ENCODE peak calls at places on chromosomes 7 and 10, in eight cellular contexts. Y, M, S, O, L, I, H and P are unnamed samples. For H3K27me3, the result is how much of the 10 kb centered on the place peaks cover.

GRCh38 chr10:46523881-46524470 is 32.5 kb downstream of the GPRIN2 start:
- DNase-seq in H (no peak), M (no peak), I (no peak), S (peak), Y (peak), O (peak), L (peak), P (no peak)

GRCh38 chr10:44439436-44439835 is 54.5 kb upstream of the CXCL12 start:
- DNase-seq in I (no peak), S (no peak), O (no peak), M (no peak), H (no peak), L (no peak), Y (no peak), P (no peak)

GRCh38 chr10:3853547-3853989 is 68.6 kb upstream of the KLF6 start:
- DNase-seq in L (peak), S (peak), Y (no peak), M (no peak), O (peak), H (no peak), I (peak), P (no peak)

GRCh38 chr7:106057962-106058901 is 53.9 kb downstream of the SYPL1 start:
- DNase-seq in H (no peak), I (no peak), O (no peak), L (no peak), S (peak), M (no peak), Y (peak), P (peak)

GRCh38 chr10:96691761-96692160 is 28.6 kb downstream of the PIK3AP1 start:
- DNase-seq in O (no peak), S (no peak), I (no peak), H (no peak), L (no peak), M (no peak), Y (no peak), P (no peak)

GRCh38 chr7:137992738-137993394 is 9.0 kb downstream of the CREB3L2 start:
- DNase-seq in L (peak), H (no peak), I (peak), Y (peak), O (peak), S (no peak), M (no peak), P (no peak)

GRCh38 chr7:157612664-157613561 is 276.1 kb downstream of the DNAJB6 start:
- DNase-seq in M (peak), O (peak), Y (no peak), H (peak), S (peak), I (peak), L (peak), P (peak)

GRCh38 chr10:109966961-109967738 is 40.6 kb upstream of the ADD3 start:
- DNase-seq in L (peak), O (peak), I (peak), Y (peak), M (peak), S (no peak), H (no peak), P (peak)

GRCh38 chr7:138006106-138006505 is 4.2 kb upstream of the CREB3L2 start:
- DNase-seq in M (no peak), O (no peak), L (no peak), H (no peak), I (no peak), S (no peak), Y (peak), P (no peak)

GRCh38 chr7:47087866-47088265 is 494.0 kb downstream of the TNS3 start:
- DNase-seq in L (no peak), S (no peak), M (no peak), O (no peak), Y (peak), H (no peak), I (no peak), P (no peak)

GRCh38 chr10:22442063-22442462 is 96.8 kb downstream of the SPAG6 start:
- DNase-seq in H (no peak), S (no peak), M (no peak), O (no peak), L (no peak), Y (no peak), I (no peak), P (no peak)

GRCh38 chr10:44587488-44588140 is 202.7 kb upstream of the CXCL12 start:
- DNase-seq in M (no peak), Y (no peak), H (no peak), L (no peak), I (no peak), S (no peak), O (no peak), P (no peak)

GRCh38 chr7:127396184-127396583 is 3.7 kb upstream of the ZNF800 start:
- DNase-seq in M (peak), L (no peak), S (no peak), Y (peak), H (no peak), O (peak), I (peak), P (peak)

GRCh38 chr7:29113384-29114102 is 32.8 kb downstream of the CPVL start:
- DNase-seq in O (no peak), L (peak), I (peak), Y (peak), M (peak), S (no peak), H (no peak), P (peak)

GRCh38 chr7:130363156-130363847 is 17.0 kb upstream of the CPA1 start:
- DNase-seq in L (peak), Y (peak), H (no peak), S (no peak), O (no peak), M (no peak), I (no peak), P (peak)

GRCh38 chr10:63553473-63553872 is 32.3 kb downstream of the REEP3 start:
- DNase-seq in M (no peak), O (no peak), S (no peak), L (no peak), I (no peak), H (no peak), Y (peak), P (no peak)

GRCh38 chr7:140398821-140399220 is 491 bp upstream of the SLC37A3 start:
- DNase-seq in I (no peak), S (no peak), H (no peak), Y (no peak), L (no peak), M (no peak), O (no peak), P (no peak)
- H3K4me3 ChIP-seq in I (no peak), S (peak), H (no peak), Y (peak), L (no peak), M (no peak), O (no peak), P (no peak)

GRCh38 chr7:151761256-151761655 is 115.7 kb downstream of the PRKAG2 start:
- DNase-seq in M (no peak), L (no peak), I (peak), S (no peak), O (no peak), Y (no peak), H (no peak), P (no peak)

GRCh38 chr7:151762501-151763245 is 114.2 kb downstream of the PRKAG2 start:
- DNase-seq in O (no peak), S (no peak), M (no peak), H (no peak), Y (no peak), I (no peak), L (no peak), P (no peak)

GRCh38 chr7:151761957-151762356 is 115.0 kb downstream of the PRKAG2 start:
- DNase-seq in I (no peak), O (no peak), Y (no peak), S (no peak), L (no peak), M (no peak), H (no peak), P (no peak)

GRCh38 chr7:151764056-151764920 is 112.6 kb downstream of the PRKAG2 start:
- DNase-seq in H (no peak), Y (no peak), M (no peak), I (no peak), L (no peak), S (no peak), O (no peak), P (no peak)

DNA sequence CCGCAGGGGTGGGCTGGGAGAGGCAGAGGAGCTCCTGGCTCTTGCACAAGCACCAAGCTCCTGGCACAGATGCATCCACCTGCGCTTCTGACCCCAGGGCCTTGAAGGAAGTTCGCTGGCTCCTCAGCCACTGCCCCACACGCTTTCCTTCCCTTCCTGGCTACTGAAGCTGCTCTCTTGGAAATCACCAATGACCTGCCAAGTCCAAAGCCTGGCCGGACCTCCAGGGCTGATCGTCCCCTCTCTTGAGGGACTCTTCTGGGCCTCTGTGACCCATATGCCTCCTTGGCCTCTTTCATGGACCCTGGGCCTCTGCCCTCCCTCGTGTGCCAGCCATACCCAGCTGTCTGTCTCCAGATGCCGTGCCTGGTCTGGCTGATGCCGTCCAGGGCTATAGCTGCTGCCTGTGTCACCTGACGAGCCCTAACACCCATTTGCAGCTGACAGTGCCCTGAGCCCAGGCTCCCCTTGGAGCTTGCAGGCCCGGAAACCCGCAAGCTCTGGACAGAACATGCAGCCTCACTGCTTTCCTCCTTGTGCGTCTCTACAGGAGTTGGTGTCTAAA is 113.4 kb downstream of the PRKAG2 start:
- DNase-seq in L (no peak), I (no peak), M (no peak), S (no peak), H (no peak), Y (no peak), O (no peak), P (no peak)
- H3K27me3 ChIP-seq in L (under half), I (under half), M (under half), S (under half), H (under half), Y (under half), O (under half), P (under half)

GRCh38 chr7:115410972-115411686 is 489.2 kb downstream of the MDFIC start:
- DNase-seq in M (no peak), S (no peak), Y (no peak), L (no peak), O (no peak), H (no peak), I (no peak), P (no peak)
- H3K4me3 ChIP-seq in M (no peak), S (no peak), Y (no peak), L (no peak), O (no peak), H (no peak), I (no peak), P (no peak)

DNA sequence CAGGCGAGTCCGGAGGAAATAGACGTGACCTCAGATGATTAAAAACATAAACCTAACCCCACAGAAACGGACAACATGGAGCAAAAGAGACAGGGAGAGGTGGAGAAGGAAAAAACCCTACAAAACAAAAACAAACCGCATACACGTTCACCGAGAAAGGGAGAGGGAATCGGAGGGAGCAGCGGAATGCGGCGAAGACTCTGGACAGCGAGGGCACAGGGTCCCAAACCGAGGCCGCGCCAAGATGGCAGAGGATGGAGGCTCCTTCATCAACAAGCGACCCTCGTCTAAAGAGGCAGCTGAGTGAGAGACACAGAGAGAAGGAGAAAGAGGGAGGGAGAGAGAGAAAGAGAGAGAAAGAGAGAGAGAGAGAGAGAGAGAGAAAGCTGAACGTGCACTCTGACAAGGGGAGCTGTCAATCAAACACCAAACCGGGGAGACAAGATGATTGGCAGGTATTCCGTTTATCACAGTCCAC is 5.7 kb downstream of the EMX2 start:
- DNase-seq in M (peak), H (no peak), I (no peak), L (no peak), S (no peak), O (no peak), Y (no peak), P (no peak)
- H3K27me3 ChIP-seq in M (half or more), H (under half), I (under half), L (half or more), S (half or more), O (half or more), Y (under half), P (half or more)

GRCh38 chr10:43076876-43077420 is at the start of gene RET:
- DNase-seq in Y (peak), O (peak), S (peak), L (peak), M (peak), H (no peak), I (peak), P (peak)

GRCh38 chr10:43078175-43078985 is 1.5 kb downstream of the RET start:
- DNase-seq in S (no peak), H (no peak), M (no peak), I (no peak), Y (no peak), O (no peak), L (no peak), P (peak)

GRCh38 chr10:43078986-43079273 is 2.1 kb downstream of the RET start:
- DNase-seq in L (peak), I (peak), O (no peak), H (peak), Y (peak), S (no peak), M (peak), P (peak)

GRCh38 chr10:43076311-43076875 is 476 bp upstream of the RET start:
- DNase-seq in M (peak), H (no peak), Y (peak), I (no peak), L (no peak), S (no peak), O (no peak), P (peak)

DNA sequence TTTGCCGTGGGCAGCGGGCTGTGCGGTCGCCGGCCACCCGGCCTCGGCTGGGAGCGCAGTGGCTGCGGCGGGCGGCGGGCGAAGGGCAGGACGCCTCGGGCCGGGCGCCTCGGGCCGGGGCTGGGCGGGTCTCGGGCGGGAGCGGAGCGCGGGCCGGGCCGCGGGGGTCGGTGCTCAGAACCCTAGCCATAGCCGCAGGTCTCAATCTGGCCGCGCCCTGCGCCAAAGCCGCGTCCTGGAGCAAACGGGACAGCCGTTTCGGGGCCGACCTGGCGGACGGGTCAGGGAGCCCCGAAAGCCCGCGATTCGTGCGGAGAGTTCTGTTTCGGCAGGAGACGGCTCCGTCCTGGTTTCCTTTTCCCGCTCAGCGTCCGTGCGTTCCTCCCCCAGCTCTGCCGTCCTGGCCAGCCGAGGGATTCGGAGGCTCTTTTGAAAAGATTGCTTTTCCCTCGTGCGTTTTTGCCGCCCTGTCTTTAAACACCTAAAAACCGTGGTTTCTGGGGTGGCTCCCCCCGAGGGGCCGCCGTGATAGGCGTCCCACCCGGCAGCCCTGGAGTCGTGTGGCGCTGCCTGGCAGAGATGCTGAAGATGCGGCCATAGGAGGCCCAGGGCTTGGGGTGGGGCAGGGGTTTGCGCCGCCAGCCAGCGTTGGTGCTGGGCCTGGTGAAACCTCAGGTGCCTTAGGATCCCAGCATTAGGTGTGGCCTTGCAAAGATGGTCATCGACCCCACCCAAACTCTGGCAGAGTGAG is 727 bp downstream of the RET start:
- DNase-seq in L (no peak), H (no peak), O (no peak), Y (peak), S (no peak), M (peak), I (no peak), P (peak)
- H3K4me3 ChIP-seq in L (no peak), H (no peak), O (no peak), Y (peak), S (peak), M (peak), I (peak), P (peak)

GRCh38 chr7:16420329-16420648 is 1.0 kb downstream of the CRPPA start:
- DNase-seq in I (no peak), H (no peak), L (no peak), Y (no peak), S (no peak), O (no peak), M (no peak), P (no peak)
- H3K27me3 ChIP-seq in I (under half), H (under half), L (under half), Y (under half), S (under half), O (under half), M (under half), P (under half)

DNA sequence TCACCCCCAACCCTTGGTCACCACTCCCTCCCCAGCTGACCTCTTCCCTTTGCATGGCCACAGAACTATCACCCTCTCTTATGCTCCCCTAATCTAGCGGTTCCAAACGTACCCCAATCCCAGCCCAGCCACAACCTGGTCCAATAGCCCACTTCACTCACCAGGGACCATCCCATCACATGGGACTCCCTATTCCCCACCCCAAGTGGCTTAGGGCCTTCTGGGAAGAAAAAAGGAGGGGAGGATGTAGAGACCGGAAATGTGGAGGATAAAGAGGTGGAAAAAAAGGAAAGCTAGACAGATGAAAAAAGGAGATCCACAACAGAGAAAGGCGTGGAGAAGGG is 30.3 kb upstream of the PAX2 start:
- DNase-seq in L (no peak), I (no peak), Y (no peak), M (peak), H (no peak), S (no peak), O (no peak), P (no peak)
- H3K4me3 ChIP-seq in L (no peak), I (no peak), Y (no peak), M (peak), H (no peak), S (no peak), O (peak), P (peak)